ENCODE peak calls at places on chromosomes 1 and 21, in seven cellular contexts. O is mucosa of descending colon, L is GM23248, E is lower lobe of right lung, Z is cardiac fibroblast, W is fibroblast of mammary gland, R is psoas muscle. P is an unnamed sample.

GRCh38 chr1:245195398-245195797 is 40.6 kb downstream of the KIF26B start:
- DNase-seq in O (no peak), L (no peak), E (no peak), Z (no peak), W (no peak), R (no peak), P (no peak)

GRCh38 chr1:55375617-55376258 is 160.6 kb upstream of the USP24 start:
- DNase-seq in O (no peak), L (peak; percentile 60), E (no peak), Z (peak; percentile 72), W (peak; percentile 70), R (no peak), P (no peak)

GRCh38 chr1:150549496-150550221 is 451 bp downstream of the ADAMTSL4 start:
- DNase-seq in O (no peak), L (peak; percentile 72), E (no peak), Z (no peak), W (peak; percentile 34), R (peak; percentile 76), P (no peak)

GRCh38 chr21:40386301-40386911 is 460.6 kb downstream of the DSCAM start:
- DNase-seq in O (peak; percentile 47), L (peak; percentile 12), E (peak; percentile 67), Z (no peak), W (no peak), R (peak; percentile 57), P (no peak)

GRCh38 chr1:210907406-210907805 is 226.5 kb downstream of the KCNH1 start:
- DNase-seq in O (no peak), L (no peak), E (no peak), Z (no peak), W (no peak), R (no peak), P (no peak)

GRCh38 chr1:49995734-49996133 is 28.0 kb downstream of the AGBL4 start:
- DNase-seq in O (no peak), L (no peak), E (no peak), Z (no peak), W (no peak), R (no peak), P (no peak)

GRCh38 chr1:16145988-16146887 is 9.6 kb downstream of the EPHA2 start:
- DNase-seq in O (no peak), L (peak; percentile 93), E (peak; percentile 74), Z (peak; percentile 92), W (peak; percentile 77), R (peak; percentile 68), P (no peak)

GRCh38 chr1:203135636-203136305 is 8.2 kb downstream of the ADORA1 start:
- DNase-seq in O (no peak), L (no peak), E (no peak), Z (no peak), W (no peak), R (no peak), P (no peak)

GRCh38 chr1:198967566-198967965 is 328.7 kb downstream of the PTPRC start:
- DNase-seq in O (no peak), L (no peak), E (no peak), Z (peak; percentile 3), W (no peak), R (no peak), P (no peak)

GRCh38 chr1:177790566-177790965 is 179.3 kb downstream of the SEC16B start:
- DNase-seq in O (no peak), L (no peak), E (no peak), Z (no peak), W (no peak), R (no peak), P (no peak)

GRCh38 chr1:18926315-18927081 is 24.1 kb upstream of the ALDH4A1 start:
- DNase-seq in O (peak; percentile 83), L (peak; percentile 98), E (no peak), Z (peak; percentile 93), W (peak; percentile 93), R (peak; percentile 78), P (peak; percentile 80)

GRCh38 chr1:235424092-235424491 is 56.9 kb downstream of the TBCE start:
- DNase-seq in O (no peak), L (no peak), E (no peak), Z (no peak), W (no peak), R (no peak), P (no peak)

GRCh38 chr1:228104526-228105251 is 1.6 kb upstream of the C1orf35 start:
- DNase-seq in O (no peak), L (peak; percentile 51), E (no peak), Z (no peak), W (peak; percentile 37), R (peak; percentile 75), P (no peak)

GRCh38 chr1:1021010-1021845 is 1.3 kb downstream of the AGRN start:
- DNase-seq in O (peak; percentile 88), L (peak; percentile 78), E (peak; percentile 80), Z (peak; percentile 75), W (peak; percentile 56), R (peak; percentile 75), P (no peak)

GRCh38 chr1:53135735-53136114 is 6.7 kb downstream of the SLC1A7 start:
- DNase-seq in O (no peak), L (peak; percentile 97), E (no peak), Z (peak; percentile 90), W (peak; percentile 90), R (no peak), P (no peak)

GRCh38 chr1:11920239-11920903 is 5.9 kb downstream of the KIAA2013 start:
- DNase-seq in O (no peak), L (no peak), E (no peak), Z (no peak), W (no peak), R (peak; percentile 69), P (no peak)

GRCh38 chr1:68795956-68796355 is 299.1 kb upstream of the DEPDC1 start:
- DNase-seq in O (no peak), L (no peak), E (no peak), Z (no peak), W (no peak), R (no peak), P (no peak)

GRCh38 chr1:55530749-55531478 is 315.8 kb upstream of the USP24 start:
- DNase-seq in O (no peak), L (no peak), E (no peak), Z (no peak), W (no peak), R (no peak), P (no peak)

GRCh38 chr1:60541831-60542532 is 468.4 kb upstream of the C1orf87 start:
- DNase-seq in O (no peak), L (no peak), E (no peak), Z (peak; percentile 47), W (no peak), R (no peak), P (no peak)

GRCh38 chr1:151401860-151402259 is 2.5 kb downstream of the PSMB4 start:
- DNase-seq in O (no peak), L (no peak), E (no peak), Z (no peak), W (no peak), R (no peak), P (no peak)

GRCh38 chr1:72724951-72725863 is 442.9 kb upstream of the NEGR1 start:
- DNase-seq in O (peak; percentile 40), L (no peak), E (peak; percentile 41), Z (no peak), W (no peak), R (peak; percentile 26), P (no peak)

GRCh38 chr1:36144413-36144812 is 4.9 kb downstream of the TRAPPC3 start:
- DNase-seq in O (no peak), L (no peak), E (no peak), Z (no peak), W (no peak), R (no peak), P (no peak)

GRCh38 chr1:29047142-29047541 is 76.6 kb downstream of the TMEM200B start:
- DNase-seq in O (no peak), L (no peak), E (no peak), Z (no peak), W (no peak), R (no peak), P (no peak)

GRCh38 chr1:160427625-160428024 is 27.3 kb downstream of the VANGL2 start:
- DNase-seq in O (peak; percentile 38), L (no peak), E (no peak), Z (no peak), W (no peak), R (no peak), P (no peak)

GRCh38 chr1:39895096-39895495 is 6.6 kb downstream of the MYCL start:
- DNase-seq in O (no peak), L (no peak), E (no peak), Z (no peak), W (no peak), R (no peak), P (no peak)

DNA sequence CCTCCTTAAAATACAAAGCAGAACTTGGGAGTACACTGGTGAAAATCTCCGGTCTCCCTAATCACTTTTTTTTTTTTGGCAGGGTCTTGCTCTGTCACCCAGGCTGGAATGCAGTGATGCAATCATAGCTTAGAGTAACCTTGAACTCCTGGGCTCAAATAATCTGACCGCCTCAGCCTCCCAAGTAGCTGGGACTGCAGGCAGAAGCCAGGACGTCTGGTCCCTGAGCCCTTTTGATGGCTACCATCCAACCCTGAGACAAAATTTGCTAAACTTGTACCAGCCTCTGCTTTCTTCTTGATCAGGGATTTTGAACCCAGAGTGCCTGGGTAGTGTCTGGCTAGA is 4.1 kb downstream of the L1TD1 start:
- DNase-seq in O (no peak), L (peak; percentile 41), E (no peak), Z (peak; percentile 21), W (peak; percentile 18), R (no peak), P (no peak)
- H3K4me3 ChIP-seq in O (no peak overlapping the region), L (no peak overlapping the region), E (no peak overlapping the region), Z (no peak overlapping the region), W (no peak overlapping the region), R (no peak overlapping the region), P (no peak overlapping the region)

DNA sequence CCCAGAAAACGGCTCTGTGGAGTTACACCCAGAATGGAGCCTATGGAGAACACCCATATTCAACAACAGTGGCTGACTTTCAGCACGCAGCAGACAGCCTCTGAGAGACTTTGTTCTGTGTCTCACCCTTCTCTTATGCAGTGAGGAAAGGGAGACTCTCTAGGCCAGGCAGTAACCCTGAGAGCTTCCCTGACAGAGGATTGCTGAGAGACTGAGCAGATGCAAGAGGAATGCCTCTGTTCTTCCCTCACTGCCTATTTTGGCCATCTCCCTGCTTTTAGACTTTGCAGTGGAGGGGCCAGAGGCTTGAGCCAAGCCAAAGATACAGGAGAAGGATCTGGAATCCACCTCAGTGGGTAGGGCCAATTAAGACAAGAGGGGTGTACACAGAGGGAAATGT is 41.8 kb upstream of the SLC16A1 start:
- DNase-seq in O (no peak), L (peak; percentile 17), E (no peak), Z (peak; percentile 62), W (no peak), R (no peak), P (no peak)
- H3K4me3 ChIP-seq in O (no peak overlapping the region), L (no peak overlapping the region), E (no peak overlapping the region), Z (no peak overlapping the region), W (no peak overlapping the region), R (no peak overlapping the region), P (no peak overlapping the region)

DNA sequence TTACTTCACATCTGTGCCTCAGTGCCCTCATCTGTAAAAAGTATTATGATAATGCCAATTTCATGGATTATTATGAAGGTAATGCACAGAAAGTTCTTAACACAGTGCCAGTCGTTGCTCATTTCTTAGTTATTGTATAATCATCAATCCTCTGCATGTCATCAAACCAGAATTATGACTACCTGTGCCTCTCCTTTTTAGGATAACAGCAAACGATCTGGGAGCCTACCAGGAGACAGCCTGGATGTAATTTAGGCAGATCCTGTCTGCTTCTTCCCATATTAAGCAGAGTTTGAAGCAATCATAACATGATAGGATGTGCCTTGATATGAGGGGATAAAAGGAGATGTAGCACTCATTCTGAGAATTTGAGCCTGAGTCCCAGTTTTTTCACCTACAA is 177.4 kb upstream of the DPT start:
- DNase-seq in O (no peak), L (no peak), E (no peak), Z (no peak), W (no peak), R (no peak), P (no peak)
- H3K4me3 ChIP-seq in O (no peak overlapping the region), L (no peak overlapping the region), E (no peak overlapping the region), Z (no peak overlapping the region), W (no peak overlapping the region), R (no peak overlapping the region), P (no peak overlapping the region)

GRCh38 chr1:24506706-24507422 is 4.2 kb downstream of the RCAN3 start:
- DNase-seq in O (no peak), L (no peak), E (no peak), Z (no peak), W (no peak), R (no peak), P (peak; percentile 19)
- H3K4me3 ChIP-seq in O (no peak overlapping the region), L (no peak overlapping the region), E (no peak overlapping the region), Z (no peak overlapping the region), W (no peak overlapping the region), R (no peak overlapping the region), P (peak overlapping the region; percentile 68)

P was measured in effector memory CD4-positive, alpha-beta T cell.